ENCODE peak calls at places on chromosome X, in nine cellular contexts. F, M, V, R, T, O, Z, G and H are unnamed samples.

GRCh38 chrX:102627640-102628039 is 23.6 kb upstream of the GPRASP1 start:
- DNase-seq in F (no peak), M (no peak), V (no peak), R (no peak), T (no peak), O (no peak), Z (no peak), G (no peak), H (no peak)

GRCh38 chrX:327660-328126 is 9.1 kb upstream of the GTPBP6 start:
- DNase-seq in F (peak; percentile 12), M (peak; percentile 71), V (no peak), R (no peak), T (no peak), O (no peak), Z (no peak), G (no peak), H (no peak)

GRCh38 chrX:9911479-9911878 is 55.7 kb upstream of the CLDN34 start:
- DNase-seq in F (no peak), M (no peak), V (no peak), R (no peak), T (no peak), O (no peak), Z (peak; percentile 59), G (no peak), H (no peak)

GRCh38 chrX:151153086-151153485 is 23.3 kb upstream of the GPR50 start:
- DNase-seq in F (no peak), M (no peak), V (no peak), R (no peak), T (no peak), O (peak; percentile 13), Z (peak; percentile 3), G (peak; percentile 39), H (no peak)

GRCh38 chrX:45186643-45187026 is 14.0 kb downstream of the DIPK2B start:
- DNase-seq in F (no peak), M (no peak), V (no peak), R (no peak), T (no peak), O (no peak), Z (no peak), G (no peak), H (no peak)

GRCh38 chrX:125293792-125294780 is 25.6 kb upstream of the TEX13C start:
- DNase-seq in F (no peak), M (no peak), V (no peak), R (no peak), T (no peak), O (no peak), Z (no peak), G (no peak), H (no peak)

GRCh38 chrX:21847342-21847741 is 7.9 kb downstream of the MBTPS2 start:
- DNase-seq in F (no peak), M (no peak), V (no peak), R (no peak), T (no peak), O (no peak), Z (no peak), G (no peak), H (no peak)

GRCh38 chrX:28379142-28379541 is 208.1 kb upstream of the IL1RAPL1 start:
- DNase-seq in F (no peak), M (no peak), V (no peak), R (no peak), T (no peak), O (no peak), Z (no peak), G (no peak), H (no peak)

GRCh38 chrX:30653415-30654131 is at the start of gene GK:
- DNase-seq in F (peak; percentile 15), M (peak; percentile 91), V (no peak), R (no peak), T (peak; percentile 23), O (no peak), Z (no peak), G (no peak), H (no peak)

GRCh38 chrX:150625107-150625506 is 56.7 kb downstream of the MTM1 start:
- DNase-seq in F (no peak), M (no peak), V (no peak), R (no peak), T (no peak), O (no peak), Z (no peak), G (no peak), H (no peak)

GRCh38 chrX:374566-374965 is 12.1 kb downstream of the PPP2R3B start:
- DNase-seq in F (no peak), M (peak; percentile 52), V (no peak), R (no peak), T (no peak), O (no peak), Z (no peak), G (peak; percentile 38), H (no peak)

GRCh38 chrX:22310779-22311178 is 38.1 kb downstream of the CBLL2 start:
- DNase-seq in F (no peak), M (no peak), V (no peak), R (no peak), T (no peak), O (no peak), Z (peak; percentile 69), G (no peak), H (no peak)

GRCh38 chrX:46628406-46629371 is 55.1 kb downstream of the CHST7 start:
- DNase-seq in F (peak; percentile 63), M (no peak), V (no peak), R (no peak), T (peak; percentile 74), O (no peak), Z (peak; percentile 58), G (no peak), H (no peak)

GRCh38 chrX:133434197-133434820 is 19.0 kb upstream of the GPC4 start:
- DNase-seq in F (no peak), M (no peak), V (no peak), R (no peak), T (no peak), O (no peak), Z (no peak), G (no peak), H (no peak)

GRCh38 chrX:3175659-3176438 is 134.6 kb downstream of the ARSF start:
- DNase-seq in F (no peak), M (no peak), V (no peak), R (no peak), T (no peak), O (no peak), Z (peak; percentile 42), G (no peak), H (no peak)

GRCh38 chrX:46912673-46913491 is 661 bp downstream of the JADE3 start:
- DNase-seq in F (peak; percentile 25), M (peak; percentile 87), V (peak; percentile 15), R (no peak), T (peak; percentile 37), O (no peak), Z (peak; percentile 51), G (peak; percentile 61), H (peak; percentile 86)

GRCh38 chrX:40867352-40867751 is 132.0 kb upstream of the MED14 start:
- DNase-seq in F (no peak), M (no peak), V (no peak), R (no peak), T (no peak), O (no peak), Z (peak; percentile 54), G (no peak), H (no peak)

GRCh38 chrX:40152706-40153334 is 55.1 kb upstream of the BCOR start:
- DNase-seq in F (peak; percentile 53), M (peak; percentile 86), V (no peak), R (no peak), T (peak; percentile 67), O (no peak), Z (no peak), G (peak; percentile 39), H (no peak)

GRCh38 chrX:95764972-95765451 is 919.6 kb upstream of the DIAPH2 start:
- DNase-seq in F (no peak), M (no peak), V (no peak), R (no peak), T (no peak), O (no peak), Z (peak; percentile 52), G (no peak), H (no peak)

GRCh38 chrX:95760356-95760755 is 924.3 kb upstream of the DIAPH2 start:
- DNase-seq in F (no peak), M (no peak), V (no peak), R (no peak), T (no peak), O (no peak), Z (no peak), G (no peak), H (no peak)

GRCh38 chrX:95762716-95763115 is 921.9 kb upstream of the DIAPH2 start:
- DNase-seq in F (no peak), M (no peak), V (no peak), R (no peak), T (no peak), O (no peak), Z (no peak), G (no peak), H (no peak)
- TF ChIP-seq CTCF in F (no peak), M (no peak), V (no peak), R (no peak), T (no peak), O (no peak), Z (peak; percentile 5), G (peak; percentile 44), H (peak; percentile 6)

DNA sequence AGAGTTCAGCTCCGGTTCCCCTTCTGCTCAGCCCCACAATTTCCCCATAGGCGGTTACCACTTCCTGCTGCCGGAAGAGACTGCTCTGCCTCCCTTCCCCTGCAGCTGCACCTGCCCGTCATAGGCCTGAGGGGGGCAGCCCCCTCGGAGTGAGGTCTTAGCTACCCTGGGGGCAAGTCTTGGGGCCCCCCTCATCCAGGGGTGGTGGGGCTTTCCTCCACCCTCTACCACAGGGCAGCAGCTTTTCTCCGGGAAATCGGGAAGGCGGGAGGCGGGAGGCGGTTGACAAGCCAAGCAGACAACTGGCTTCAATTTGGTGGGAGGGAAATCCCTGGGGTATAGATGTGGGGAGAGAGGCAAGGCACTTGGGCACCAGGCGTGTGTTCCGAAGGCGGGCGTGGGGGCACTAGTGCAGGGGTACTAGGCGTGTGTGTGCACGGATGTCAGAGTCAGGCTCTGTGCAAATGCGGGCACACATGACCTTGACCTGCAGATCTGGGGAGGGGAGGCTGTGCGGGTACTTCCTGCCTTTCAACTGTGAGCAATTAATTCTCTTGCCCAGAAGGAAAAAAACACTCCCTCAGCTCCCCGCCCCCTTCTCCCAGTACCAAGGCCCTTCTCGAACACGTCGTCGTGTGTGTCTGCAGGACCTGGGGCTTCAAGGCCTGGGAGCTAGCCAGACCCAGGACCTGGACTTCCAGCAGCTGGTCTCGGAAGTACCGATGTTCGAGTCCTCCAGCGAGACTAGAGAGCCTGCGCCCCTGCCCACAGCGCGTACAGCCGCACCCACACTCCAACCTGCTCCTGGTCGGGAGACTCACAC is 1.0 kb upstream of the ARHGAP4 start:
- DNase-seq in F (peak; percentile 49), M (peak; percentile 96), V (peak; percentile 58), R (peak; percentile 47), T (peak; percentile 51), O (no peak), Z (peak; percentile 44), G (no peak), H (no peak)
- TF ChIP-seq CTCF in F (no peak), M (no peak), V (no peak), R (no peak), T (no peak), O (no peak), Z (no peak), G (no peak), H (no peak)

GRCh38 chrX:153494541-153495361 is at the start of gene BGN:
- DNase-seq in F (peak; percentile 57), M (no peak), V (no peak), R (no peak), T (peak; percentile 42), O (no peak), Z (peak; percentile 87), G (peak; percentile 58), H (no peak)
- TF ChIP-seq CTCF in F (peak; percentile 44), M (no peak), V (no peak), R (no peak), T (peak; percentile 16), O (peak; percentile 45), Z (peak; percentile 36), G (peak; percentile 22), H (peak; percentile 59)

GRCh38 chrX:96407043-96407442 is 277.6 kb upstream of the DIAPH2 start:
- DNase-seq in F (peak; percentile 14), M (no peak), V (no peak), R (no peak), T (no peak), O (no peak), Z (peak; percentile 46), G (no peak), H (no peak)
- TF ChIP-seq CTCF in F (no peak), M (no peak), V (no peak), R (no peak), T (no peak), O (no peak), Z (no peak), G (no peak), H (no peak)